ENCODE peak calls at places on chromosomes 6 and 20, in seven cellular contexts. K is heart right ventricle, I is adipocyte, V is breast epithelium, T is PC-9, F is thoracic aorta, E is pancreas. O is an unnamed sample. For H3K4me1, the result is how much of the 10 kb centered on the place peaks cover.

GRCh38 chr6:153956807-153957206 is 82.2 kb upstream of the OPRM1 start:
- DNase-seq in V (no peak), I (no peak), E (no peak), F (no peak), T (no peak), K (no peak), O (peak)

GRCh38 chr6:142406131-142406530 is 104.3 kb downstream of the ADGRG6 start:
- DNase-seq in E (peak), I (no peak), F (no peak), T (no peak), V (no peak), K (no peak), O (no peak)

GRCh38 chr6:104799134-104799657 is 60.5 kb downstream of the HACE1 start:
- DNase-seq in F (no peak), V (no peak), I (no peak), K (no peak), T (no peak), E (no peak), O (no peak)

GRCh38 chr20:53735536-53736050 is 142.0 kb upstream of the ZNF217 start:
- DNase-seq in I (peak), T (peak), V (no peak), E (no peak), K (no peak), F (no peak), O (peak)

GRCh38 chr6:80433010-80433665 is 326.7 kb downstream of the BCKDHB start:
- DNase-seq in K (no peak), I (no peak), E (no peak), V (no peak), F (no peak), T (no peak), O (no peak)

GRCh38 chr20:953742-954141 is 37.6 kb upstream of the ANGPT4 start:
- DNase-seq in T (no peak), K (no peak), I (peak), E (no peak), V (no peak), F (no peak), O (no peak)

GRCh38 chr20:46900826-46901225 is 6.2 kb downstream of the EYA2 start:
- DNase-seq in E (no peak), T (no peak), F (no peak), K (no peak), I (no peak), V (no peak), O (no peak)

GRCh38 chr20:8255945-8256632 is 124.0 kb downstream of the PLCB1 start:
- DNase-seq in K (no peak), E (no peak), F (no peak), T (no peak), I (no peak), V (no peak), O (no peak)

GRCh38 chr20:62704341-62704948 is 4.2 kb upstream of the NTSR1 start:
- DNase-seq in K (peak), F (peak), V (peak), T (peak), E (peak), I (peak), O (peak)

GRCh38 chr20:5092765-5093339 is 26.9 kb downstream of the PCNA start:
- DNase-seq in T (no peak), F (no peak), K (no peak), I (no peak), V (no peak), E (no peak), O (no peak)

DNA sequence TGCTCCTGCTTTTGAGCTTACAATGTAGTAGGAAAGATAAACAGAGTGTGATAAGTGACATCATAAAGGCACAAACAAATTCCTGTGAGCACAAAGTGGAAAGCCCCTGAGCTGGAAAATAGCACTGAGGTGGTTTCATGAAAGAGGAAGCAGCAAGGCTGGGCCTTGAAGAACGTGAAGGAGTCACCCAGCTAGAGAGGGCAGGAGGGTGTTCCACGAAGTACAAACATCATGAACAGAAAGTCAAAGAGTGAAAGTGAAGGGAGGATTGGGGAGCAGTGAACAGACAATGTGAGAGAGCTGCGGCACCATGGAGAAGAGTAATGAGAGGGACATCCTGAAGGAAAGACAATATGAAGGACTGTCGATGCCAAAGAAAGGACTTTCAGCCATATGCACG is 543.6 kb downstream of the CD83 start:
- DNase-seq in E (no peak), F (no peak), K (no peak), V (no peak), I (no peak), T (no peak), O (no peak)
- H3K4me1 ChIP-seq in E (under half), F (under half), K (under half), V (under half), I (under half), T (under half), O (under half)

DNA sequence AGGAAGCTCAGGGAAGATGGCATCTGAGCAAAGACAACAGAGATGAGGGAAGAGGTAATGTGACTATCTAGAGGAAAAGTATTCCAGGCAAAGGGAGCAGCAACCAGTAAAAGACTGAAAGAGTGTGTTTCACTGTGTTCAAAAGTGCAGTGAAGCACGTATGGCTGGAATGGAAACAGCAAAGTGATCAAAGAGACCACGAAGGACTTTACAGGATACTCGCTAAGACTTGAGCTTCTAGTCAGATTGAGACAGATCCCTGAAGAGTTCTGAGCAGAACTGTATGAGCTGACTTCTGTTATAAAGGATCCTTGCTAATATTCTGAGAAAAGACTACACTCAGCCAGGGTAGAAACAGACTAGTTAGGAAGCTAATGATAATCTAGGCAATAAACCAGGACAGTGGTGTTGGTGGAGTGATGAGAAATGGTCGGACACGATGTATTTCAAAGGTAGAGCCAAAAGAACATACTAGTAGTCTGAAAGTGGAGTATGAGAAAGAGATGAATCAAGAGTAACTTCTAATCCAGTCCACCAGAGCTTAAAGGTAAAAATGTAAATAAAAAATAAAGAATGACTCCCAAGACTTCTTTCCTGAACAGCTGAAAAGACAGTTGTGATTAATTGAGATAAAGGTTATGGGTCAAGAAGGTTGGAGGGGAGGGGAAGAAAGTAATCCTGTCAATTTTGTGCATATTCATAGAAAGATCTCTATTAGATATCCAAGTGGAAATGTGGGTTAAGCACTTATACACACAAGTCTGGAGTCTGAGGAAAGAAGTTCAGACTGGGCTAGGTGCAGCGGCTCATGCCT is 14.2 kb downstream of the SEC63 start:
- DNase-seq in E (no peak), F (no peak), I (no peak), K (no peak), T (no peak), V (no peak), O (peak)
- H3K4me1 ChIP-seq in E (under half), F (under half), I (under half), K (under half), T (under half), V (under half), O (under half)

GRCh38 chr20:23160536-23161243 is 74.6 kb upstream of the CD93 start:
- DNase-seq in I (no peak), K (no peak), F (no peak), T (no peak), E (no peak), V (no peak), O (peak)
- H3K4me1 ChIP-seq in I (half or more), K (half or more), F (under half), T (under half), E (under half), V (under half), O (under half)

DNA sequence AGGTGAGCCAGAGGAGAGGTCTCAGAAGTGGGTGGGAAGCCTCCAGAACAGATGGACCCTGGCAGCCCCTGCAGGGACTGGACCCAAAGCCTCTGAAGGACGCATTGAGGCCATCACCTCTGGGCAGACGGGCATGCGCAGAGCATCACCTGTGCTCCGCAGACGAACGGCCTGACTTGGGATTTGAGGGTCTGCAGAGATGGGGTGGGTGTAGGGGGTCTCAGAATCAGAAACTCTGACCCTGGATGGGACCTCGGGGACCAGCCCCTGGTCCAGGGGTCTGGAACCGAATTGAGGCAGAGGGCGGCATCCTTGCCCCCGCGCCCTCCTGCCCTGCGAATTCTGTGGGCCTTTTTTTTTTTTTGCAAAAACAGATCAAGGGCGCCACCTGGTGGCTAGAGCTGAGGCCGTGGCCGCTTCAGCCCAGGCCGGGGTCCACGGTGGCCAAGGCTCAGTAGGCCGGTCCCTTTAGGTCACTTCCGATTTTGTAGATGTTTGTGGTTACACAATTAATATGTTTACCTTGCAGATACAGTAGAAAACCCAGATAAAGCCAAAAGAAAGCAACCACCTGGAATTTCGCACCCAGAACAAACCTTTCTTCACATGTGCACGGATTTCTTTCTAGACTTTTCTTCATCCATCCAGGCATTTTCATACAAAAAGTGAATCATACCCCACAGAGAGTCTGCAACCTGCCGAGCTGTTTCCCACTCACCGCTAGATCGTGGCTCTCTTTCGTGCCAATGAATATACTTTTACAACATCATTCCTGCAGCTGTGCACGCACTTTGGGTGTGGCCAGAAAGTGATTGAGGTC is 25.9 kb downstream of the ZBP1 start:
- DNase-seq in I (peak), E (peak), K (peak), T (peak), F (no peak), V (no peak), O (no peak)
- H3K4me1 ChIP-seq in I (under half), E (under half), K (under half), T (under half), F (under half), V (under half), O (under half)

DNA sequence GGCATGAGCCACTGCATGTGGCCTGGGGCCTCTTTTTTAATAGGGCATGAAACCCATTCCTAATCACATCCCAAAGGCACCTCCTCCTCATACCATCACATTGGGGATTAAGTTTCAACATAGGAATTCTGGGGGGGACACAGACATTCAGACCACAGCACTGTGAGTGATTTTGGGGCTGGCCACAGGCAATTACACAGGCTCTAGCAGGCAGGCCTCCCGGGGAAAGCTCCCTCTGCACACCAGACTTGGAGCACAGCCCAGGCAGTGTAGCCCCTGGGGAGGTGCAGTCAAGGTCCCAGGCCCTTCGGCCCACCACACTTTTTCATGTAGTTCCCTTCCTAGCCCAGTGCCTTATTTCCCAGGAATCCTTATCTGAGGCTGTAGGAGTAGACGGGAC is 5.5 kb downstream of the SFT2D1 start:
- DNase-seq in F (no peak), T (no peak), K (peak), V (no peak), E (no peak), I (no peak), O (no peak)
- H3K4me1 ChIP-seq in F (under half), T (under half), K (half or more), V (under half), E (under half), I (under half), O (under half)

O was measured in astrocyte.